ENCODE peak calls at places on chromosomes 2 and 18, in eight cellular contexts. N is RPMI8226; C is NCI-H524; A is activated naive CD4-positive, alpha-beta T cell treated with anti-CD3 and anti-CD28 coated beads, Interleukin-2, amount 10 ng/mL, durations not matched to agents 7 days and 5 days; W is WTC11; J is RCC 7860; D is T follicular helper cell; R is GDM1. F is an unnamed sample.

GRCh38 chr2:233115761-233116160 is 55.6 kb downstream of the INPP5D start:
- DNase-seq in N (no peak), C (no peak), A (no peak), W (no peak), J (no peak), D (no peak), R (no peak), F (no peak)

GRCh38 chr2:168853471-168853870 is 36.8 kb downstream of the SPC25 start:
- DNase-seq in N (no peak), C (no peak), A (no peak), W (no peak), J (no peak), D (no peak), R (no peak), F (no peak)

GRCh38 chr2:28326469-28326805 is 66.2 kb upstream of the FOSL2 start:
- DNase-seq in N (no peak), C (no peak), A (no peak), W (no peak), J (no peak), D (no peak), R (no peak), F (no peak)

GRCh38 chr2:160109939-160110673 is 47.7 kb upstream of the PLA2R1 start:
- DNase-seq in N (peak), C (peak), A (peak), W (peak), J (peak), D (peak), R (peak), F (peak)

GRCh38 chr2:191246820-191247380 is 1.7 kb downstream of the MYO1B start:
- DNase-seq in N (no peak), C (no peak), A (no peak), W (no peak), J (peak), D (no peak), R (no peak), F (no peak)

GRCh38 chr2:16972276-16972675 is 306.6 kb upstream of the CYRIA start:
- DNase-seq in N (no peak), C (no peak), A (no peak), W (no peak), J (no peak), D (no peak), R (no peak), F (no peak)

GRCh38 chr2:172335731-172336130 is 91.7 kb upstream of the ITGA6 start:
- DNase-seq in N (no peak), C (no peak), A (no peak), W (no peak), J (no peak), D (no peak), R (no peak), F (no peak)

GRCh38 chr18:79221136-79221535 is 151.9 kb downstream of the ATP9B start:
- DNase-seq in N (no peak), C (peak), A (no peak), W (no peak), J (no peak), D (no peak), R (no peak), F (no peak)

GRCh38 chr2:170146784-170147183 is 31.2 kb upstream of the MYO3B start:
- DNase-seq in N (no peak), C (no peak), A (no peak), W (no peak), J (no peak), D (no peak), R (no peak), F (no peak)

GRCh38 chr2:234429265-234429664 is 67.6 kb downstream of the ARL4C start:
- DNase-seq in N (no peak), C (no peak), A (no peak), W (no peak), J (no peak), D (no peak), R (no peak), F (no peak)

GRCh38 chr2:160742679-160743078 is 249.1 kb upstream of the RBMS1 start:
- DNase-seq in N (no peak), C (no peak), A (no peak), W (no peak), J (no peak), D (no peak), R (no peak), F (no peak)

GRCh38 chr18:79547413-79548076 is 132.1 kb upstream of the CTDP1 start:
- DNase-seq in N (no peak), C (no peak), A (no peak), W (no peak), J (no peak), D (no peak), R (no peak), F (no peak)

GRCh38 chr2:173793649-173794565 is 171.3 kb downstream of the SP3 start:
- DNase-seq in N (no peak), C (no peak), A (no peak), W (no peak), J (no peak), D (no peak), R (no peak), F (no peak)

GRCh38 chr18:58868440-58868839 is 3.8 kb downstream of the ZNF532 start:
- DNase-seq in N (no peak), C (no peak), A (no peak), W (no peak), J (no peak), D (no peak), R (no peak), F (no peak)

GRCh38 chr18:9335255-9336045 is 877 bp downstream of the TWSG1 start:
- DNase-seq in N (peak), C (no peak), A (no peak), W (no peak), J (peak), D (no peak), R (no peak), F (no peak)

GRCh38 chr18:23650963-23651927 is 11.5 kb downstream of the ANKRD29 start:
- DNase-seq in N (no peak), C (no peak), A (no peak), W (no peak), J (peak), D (no peak), R (no peak), F (no peak)

GRCh38 chr18:5710676-5711075 is 166.9 kb upstream of the EPB41L3 start:
- DNase-seq in N (no peak), C (no peak), A (no peak), W (no peak), J (no peak), D (no peak), R (no peak), F (no peak)

GRCh38 chr2:1925928-1926327 is 181.6 kb upstream of the PXDN start:
- DNase-seq in N (no peak), C (no peak), A (no peak), W (no peak), J (no peak), D (no peak), R (no peak), F (no peak)

GRCh38 chr18:75753753-75754152 is 326.2 kb upstream of the SMIM21 start:
- DNase-seq in N (no peak), C (no peak), A (no peak), W (no peak), J (no peak), D (no peak), R (no peak), F (no peak)

GRCh38 chr2:138516030-138516704 is 14.6 kb downstream of the SPOPL start:
- DNase-seq in N (no peak), C (no peak), A (no peak), W (no peak), J (peak), D (no peak), R (no peak), F (no peak)

GRCh38 chr18:71252351-71252862 is 963.6 kb downstream of the SOCS6 start:
- DNase-seq in N (no peak), C (no peak), A (no peak), W (no peak), J (no peak), D (no peak), R (peak), F (no peak)

GRCh38 chr18:9673296-9674251 is 34.5 kb upstream of the RAB31 start:
- DNase-seq in N (peak), C (peak), A (peak), W (no peak), J (peak), D (no peak), R (peak), F (peak)

GRCh38 chr2:130341562-130342019 is 1.1 kb upstream of the IMP4 start:
- DNase-seq in N (peak), C (no peak), A (peak), W (no peak), J (no peak), D (no peak), R (no peak), F (peak)

GRCh38 chr2:112700004-112700667 is 20.7 kb upstream of the NT5DC4 start:
- DNase-seq in N (no peak), C (no peak), A (no peak), W (no peak), J (no peak), D (no peak), R (peak), F (no peak)

GRCh38 chr2:71223767-71224333 is 3.1 kb downstream of the PAIP2B start:
- DNase-seq in N (peak), C (peak), A (no peak), W (peak), J (no peak), D (no peak), R (peak), F (peak)

GRCh38 chr2:235963853-235964577 is 204.2 kb downstream of the GBX2 start:
- DNase-seq in N (no peak), C (no peak), A (no peak), W (no peak), J (no peak), D (no peak), R (no peak), F (no peak)

GRCh38 chr18:72867721-72868665 is at the start of gene NETO1:
- DNase-seq in N (peak), C (no peak), A (no peak), W (peak), J (no peak), D (no peak), R (no peak), F (no peak)

GRCh38 chr2:23703583-23704385 is 223.1 kb downstream of the ATAD2B start:
- DNase-seq in N (no peak), C (no peak), A (no peak), W (no peak), J (no peak), D (no peak), R (no peak), F (no peak)